ENCODE peak calls at places on chromosomes 7 and 10, in four cellular contexts. A, G, E and T are unnamed samples. For H3K4me1 and H3K36me3, the result is how much of the 10 kb centered on the place peaks cover.

GRCh38 chr10:119535837-119536507 is 6.5 kb downstream of the RGS10 start:
- DNase-seq in A (no peak), G (no peak), E (no peak), T (no peak)

GRCh38 chr10:73053275-73053674 is 43.4 kb downstream of the P4HA1 start:
- DNase-seq in A (no peak), G (peak), E (no peak), T (no peak)

GRCh38 chr7:26855421-26855820 is 9.0 kb downstream of the SKAP2 start:
- DNase-seq in A (no peak), G (no peak), E (no peak), T (no peak)

GRCh38 chr10:30080161-30080560 is 20.8 kb upstream of the JCAD start:
- DNase-seq in A (no peak), G (no peak), E (no peak), T (no peak)

GRCh38 chr7:73341877-73342276 is 13.9 kb downstream of the FKBP6 start:
- DNase-seq in A (no peak), G (peak), E (no peak), T (no peak)

GRCh38 chr7:135801045-135801693 is 52.6 kb upstream of the FAM180A start:
- DNase-seq in A (no peak), G (peak), E (peak), T (peak)

GRCh38 chr7:27156901-27157716 is 634 bp upstream of the HOXA7 start:
- DNase-seq in A (peak), G (no peak), E (no peak), T (no peak)

GRCh38 chr10:126905776-126906703 is 812 bp downstream of the DOCK1 start:
- DNase-seq in A (peak), G (peak), E (peak), T (peak)

GRCh38 chr7:140525741-140526140 is 46.4 kb upstream of the MKRN1 start:
- DNase-seq in A (peak), G (no peak), E (no peak), T (no peak)

GRCh38 chr10:120969219-120969645 is 118.1 kb downstream of the WDR11 start:
- DNase-seq in A (no peak), G (no peak), E (no peak), T (no peak)

GRCh38 chr10:33151344-33151864 is 183.1 kb downstream of the NRP1 start:
- DNase-seq in A (no peak), G (no peak), E (no peak), T (no peak)

GRCh38 chr10:104608076-104608828 is 32.8 kb upstream of the SORCS3 start:
- DNase-seq in A (no peak), G (no peak), E (no peak), T (no peak)

GRCh38 chr7:155341463-155341983 is 43.8 kb downstream of the INSIG1 start:
- DNase-seq in A (no peak), G (no peak), E (no peak), T (no peak)

GRCh38 chr10:22682237-22683192 is 31.9 kb downstream of the PIP4K2A start:
- DNase-seq in A (peak), G (no peak), E (no peak), T (no peak)

GRCh38 chr7:144836545-144836842 is 641 bp upstream of the TPK1 start:
- DNase-seq in A (no peak), G (no peak), E (no peak), T (no peak)

GRCh38 chr7:13071999-13072398 is 384.6 kb downstream of the ARL4A start:
- DNase-seq in A (no peak), G (no peak), E (no peak), T (no peak)

GRCh38 chr10:46014215-46014614 is 16.2 kb downstream of the NCOA4 start:
- DNase-seq in A (no peak), G (no peak), E (no peak), T (no peak)

GRCh38 chr10:86266446-86267242 is 100.0 kb downstream of the GRID1 start:
- DNase-seq in A (no peak), G (no peak), E (peak), T (no peak)

GRCh38 chr10:131035779-131036178 is 275.7 kb downstream of the TCERG1L start:
- DNase-seq in A (no peak), G (no peak), E (no peak), T (no peak)

GRCh38 chr10:133385214-133385613 is 6.2 kb downstream of the PAOX start:
- DNase-seq in A (no peak), G (no peak), E (no peak), T (no peak)

GRCh38 chr10:69492091-69492745 is 41.0 kb downstream of the TSPAN15 start:
- DNase-seq in A (no peak), G (no peak), E (peak), T (no peak)

GRCh38 chr10:31320598-31321211 is 1.7 kb downstream of the ZEB1 start:
- DNase-seq in A (peak), G (peak), E (no peak), T (no peak)

GRCh38 chr7:111711426-111712065 is 149.3 kb upstream of the IMMP2L start:
- DNase-seq in A (no peak), G (no peak), E (no peak), T (no peak)

GRCh38 chr7:157046681-157047080 is 36.2 kb upstream of the MNX1 start:
- DNase-seq in A (no peak), G (no peak), E (no peak), T (no peak)

GRCh38 chr10:119397416-119397815 is 145.1 kb downstream of the RGS10 start:
- DNase-seq in A (no peak), G (no peak), E (no peak), T (no peak)

GRCh38 chr10:51073461-51074237 is 638 bp upstream of the PRKG1 start:
- DNase-seq in A (peak), G (peak), E (peak), T (peak)

GRCh38 chr7:6254891-6255290 is 17.5 kb downstream of the CYTH3 start:
- DNase-seq in A (no peak), G (no peak), E (no peak), T (no peak)

GRCh38 chr7:17274551-17275245 is 23.8 kb upstream of the AHR start:
- DNase-seq in A (no peak), G (no peak), E (no peak), T (no peak)

GRCh38 chr7:32890553-32891045 is 961 bp downstream of the KBTBD2 start:
- DNase-seq in A (peak), G (peak), E (peak), T (peak)

GRCh38 chr7:87398441-87398840 is 53.0 kb downstream of the CROT start:
- DNase-seq in A (no peak), G (no peak), E (no peak), T (no peak)

GRCh38 chr7:30155481-30155880 is 20.7 kb downstream of the MTURN start:
- DNase-seq in A (no peak), G (no peak), E (no peak), T (no peak)

GRCh38 chr7:99720370-99721128 is 14.4 kb downstream of the CYP3A7 start:
- DNase-seq in A (peak), G (no peak), E (peak), T (no peak)

GRCh38 chr7:3399858-3400257 is 98.8 kb downstream of the SDK1 start:
- DNase-seq in A (no peak), G (peak), E (no peak), T (peak)

GRCh38 chr7:132745510-132745909 is 169.2 kb upstream of the PLXNA4 start:
- DNase-seq in A (no peak), G (peak), E (no peak), T (no peak)

GRCh38 chr7:109901916-109902315 is 1189.0 kb upstream of the LRRN3 start:
- DNase-seq in A (no peak), G (no peak), E (no peak), T (no peak)

GRCh38 chr7:27156508-27156898 is at the start of gene HOXA7:
- DNase-seq in A (peak), G (no peak), E (no peak), T (peak)

GRCh38 chr10:51886438-51887068 is 187.2 kb upstream of the CSTF2T start:
- DNase-seq in A (no peak), G (no peak), E (no peak), T (no peak)

GRCh38 chr7:155449008-155449879 is 8.7 kb upstream of the EN2 start:
- DNase-seq in A (no peak), G (peak), E (no peak), T (no peak)

GRCh38 chr7:137351941-137352340 is 8.4 kb upstream of the PTN start:
- DNase-seq in A (no peak), G (no peak), E (no peak), T (no peak)

GRCh38 chr10:72173635-72174296 is 42.0 kb upstream of the ANAPC16 start:
- DNase-seq in A (no peak), G (peak), E (no peak), T (no peak)

GRCh38 chr10:124648738-124649137 is 95.4 kb downstream of the FAM53B start:
- DNase-seq in A (peak), G (no peak), E (peak), T (no peak)
- H3K4me1 ChIP-seq in A (under half), G (under half), E (under half), T (under half)

DNA sequence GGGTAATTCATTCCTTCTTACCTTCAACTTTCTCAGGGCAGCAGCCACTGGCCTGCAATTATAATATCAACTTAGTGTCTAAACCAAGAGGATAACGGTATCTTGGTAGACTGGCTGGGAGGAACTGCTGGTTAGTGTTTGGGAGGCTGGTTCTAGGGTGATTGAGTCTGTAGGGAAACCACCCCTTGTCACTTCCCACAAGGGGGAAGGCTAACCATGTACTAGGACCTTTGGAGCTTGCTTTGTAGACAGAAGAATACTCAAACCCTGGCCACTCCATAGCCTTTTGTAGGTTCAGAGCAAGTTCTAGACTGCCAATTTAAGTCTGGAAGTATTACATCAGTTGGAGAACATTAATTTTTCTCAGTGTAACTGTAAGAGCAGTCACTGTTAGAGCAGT is 51.3 kb downstream of the NHLRC2 start:
- DNase-seq in A (no peak), G (no peak), E (no peak), T (no peak)
- H3K36me3 ChIP-seq in A (under half), G (under half), E (under half), T (under half)

GRCh38 chr7:150731916-150732315 is 5.3 kb upstream of the GIMAP5 start:
- DNase-seq in A (no peak), G (no peak), E (no peak), T (no peak)
- H3K4me3 ChIP-seq in A (no peak), G (no peak), E (no peak), T (no peak)

DNA sequence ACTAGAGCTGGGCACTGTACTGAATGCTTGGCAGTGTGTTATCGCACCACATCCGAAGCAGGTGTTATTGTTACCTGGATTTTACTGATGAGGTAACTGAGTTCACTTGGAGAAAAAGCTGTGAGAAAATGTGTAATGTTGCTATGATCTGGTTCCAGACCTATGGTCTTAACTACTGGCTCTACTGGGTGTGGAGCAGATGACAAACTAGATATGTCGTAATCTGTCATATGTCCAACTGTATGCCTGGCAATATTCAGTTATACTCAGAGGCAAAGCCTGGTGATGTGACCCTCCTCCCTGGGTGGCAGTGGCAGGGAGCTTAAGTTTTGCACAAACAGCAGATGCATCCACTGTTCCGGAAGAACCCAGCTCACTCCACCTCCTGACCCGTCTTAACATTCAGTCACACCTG is 23.5 kb downstream of the SCD start:
- DNase-seq in A (peak), G (no peak), E (peak), T (no peak)
- H3K4me1 ChIP-seq in A (under half), G (under half), E (half or more), T (under half)

GRCh38 chr7:2217716-2218443 is 14.9 kb downstream of the MAD1L1 start:
- DNase-seq in A (no peak), G (no peak), E (no peak), T (no peak)

GRCh38 chr7:2217206-2217605 is 15.5 kb downstream of the MAD1L1 start:
- DNase-seq in A (no peak), G (no peak), E (no peak), T (no peak)

GRCh38 chr7:2213551-2214215 is 19.1 kb downstream of the MAD1L1 start:
- DNase-seq in A (no peak), G (peak), E (no peak), T (no peak)

GRCh38 chr7:2214636-2215035 is 18.1 kb downstream of the MAD1L1 start:
- DNase-seq in A (no peak), G (no peak), E (no peak), T (no peak)

GRCh38 chr7:2215851-2216250 is 16.9 kb downstream of the MAD1L1 start:
- DNase-seq in A (no peak), G (no peak), E (no peak), T (no peak)
- H3K36me3 ChIP-seq in A (under half), G (under half), E (under half), T (under half)

GRCh38 chr7:28570970-28571288 is 158.6 kb downstream of the CREB5 start:
- DNase-seq in A (no peak), G (no peak), E (no peak), T (no peak)
- H3K4me3 ChIP-seq in A (no peak), G (no peak), E (no peak), T (no peak)